ENCODE peak calls at places on chromosomes 7 and 10, in nine cellular contexts. One of them, this sample, is unnamed.

GRCh38 chr10:42574336-42574735 is 64.0 kb downstream of the ZNF33B start:
- DNase-seq in progenitor cell of endocrine pancreas: no peak
- DNase-seq in activated T-cell treated with anti-CD3 and anti-CD28 coated beads, Interleukin-2, amount 50 U/mL, for 24 hours: no peak
- DNase-seq in anterior cingulate cortex: no peak
- DNase-seq in upper lobe of right lung: no peak
- DNase-seq in natural killer cell treated with Interleukin-12 subunit alpha and Interleukin-12 subunit beta and Interleukin-15 and Interleukin-18, amount 100 ng/mL, for 72 hours: no peak
- DNase-seq in WTC11: no peak
- DNase-seq in amniotic epithelial cell: no peak
- DNase-seq in foreskin melanocyte: no peak
- DNase-seq in this sample: no peak

GRCh38 chr7:436367-437128 is 83.1 kb downstream of the PDGFA start:
- DNase-seq in progenitor cell of endocrine pancreas: no peak
- DNase-seq in amniotic epithelial cell: no peak
- DNase-seq in natural killer cell treated with Interleukin-12 subunit alpha and Interleukin-12 subunit beta and Interleukin-15 and Interleukin-18, amount 100 ng/mL, for 72 hours: no peak
- DNase-seq in upper lobe of right lung: no peak
- DNase-seq in anterior cingulate cortex: no peak
- DNase-seq in WTC11: no peak
- DNase-seq in foreskin melanocyte: no peak
- DNase-seq in activated T-cell treated with anti-CD3 and anti-CD28 coated beads, Interleukin-2, amount 50 U/mL, for 24 hours: no peak
- DNase-seq in this sample: no peak

GRCh38 chr7:40243076-40243475 is 108.3 kb downstream of the SUGCT start:
- DNase-seq in upper lobe of right lung: no peak
- DNase-seq in natural killer cell treated with Interleukin-12 subunit alpha and Interleukin-12 subunit beta and Interleukin-15 and Interleukin-18, amount 100 ng/mL, for 72 hours: no peak
- DNase-seq in amniotic epithelial cell: no peak
- DNase-seq in anterior cingulate cortex: no peak
- DNase-seq in progenitor cell of endocrine pancreas: no peak
- DNase-seq in activated T-cell treated with anti-CD3 and anti-CD28 coated beads, Interleukin-2, amount 50 U/mL, for 24 hours: no peak
- DNase-seq in foreskin melanocyte: no peak
- DNase-seq in WTC11: no peak
- DNase-seq in this sample: no peak

GRCh38 chr10:102451105-102451969 is at the start of gene C10orf95:
- DNase-seq in amniotic epithelial cell: no peak
- DNase-seq in upper lobe of right lung: peak
- DNase-seq in anterior cingulate cortex: no peak
- DNase-seq in foreskin melanocyte: no peak
- DNase-seq in progenitor cell of endocrine pancreas: no peak
- DNase-seq in WTC11: peak
- DNase-seq in natural killer cell treated with Interleukin-12 subunit alpha and Interleukin-12 subunit beta and Interleukin-15 and Interleukin-18, amount 100 ng/mL, for 72 hours: no peak
- DNase-seq in activated T-cell treated with anti-CD3 and anti-CD28 coated beads, Interleukin-2, amount 50 U/mL, for 24 hours: no peak
- DNase-seq in this sample: no peak

GRCh38 chr7:147833981-147834380 is 756.6 kb upstream of the C7orf33 start:
- DNase-seq in foreskin melanocyte: no peak
- DNase-seq in progenitor cell of endocrine pancreas: no peak
- DNase-seq in amniotic epithelial cell: no peak
- DNase-seq in anterior cingulate cortex: no peak
- DNase-seq in activated T-cell treated with anti-CD3 and anti-CD28 coated beads, Interleukin-2, amount 50 U/mL, for 24 hours: no peak
- DNase-seq in WTC11: no peak
- DNase-seq in natural killer cell treated with Interleukin-12 subunit alpha and Interleukin-12 subunit beta and Interleukin-15 and Interleukin-18, amount 100 ng/mL, for 72 hours: no peak
- DNase-seq in upper lobe of right lung: no peak
- DNase-seq in this sample: no peak

GRCh38 chr10:103542764-103543616 is 49.5 kb downstream of the NEURL1 start:
- DNase-seq in progenitor cell of endocrine pancreas: no peak
- DNase-seq in upper lobe of right lung: peak
- DNase-seq in natural killer cell treated with Interleukin-12 subunit alpha and Interleukin-12 subunit beta and Interleukin-15 and Interleukin-18, amount 100 ng/mL, for 72 hours: peak
- DNase-seq in WTC11: peak
- DNase-seq in anterior cingulate cortex: peak
- DNase-seq in foreskin melanocyte: peak
- DNase-seq in amniotic epithelial cell: peak
- DNase-seq in activated T-cell treated with anti-CD3 and anti-CD28 coated beads, Interleukin-2, amount 50 U/mL, for 24 hours: peak
- DNase-seq in this sample: peak

GRCh38 chr7:28980504-28981281 is 22.6 kb upstream of the TRIL start:
- DNase-seq in upper lobe of right lung: no peak
- DNase-seq in amniotic epithelial cell: peak
- DNase-seq in foreskin melanocyte: no peak
- DNase-seq in WTC11: no peak
- DNase-seq in natural killer cell treated with Interleukin-12 subunit alpha and Interleukin-12 subunit beta and Interleukin-15 and Interleukin-18, amount 100 ng/mL, for 72 hours: no peak
- DNase-seq in anterior cingulate cortex: peak
- DNase-seq in progenitor cell of endocrine pancreas: no peak
- DNase-seq in activated T-cell treated with anti-CD3 and anti-CD28 coated beads, Interleukin-2, amount 50 U/mL, for 24 hours: no peak
- DNase-seq in this sample: no peak

GRCh38 chr7:150340024-150340749 is 1.2 kb downstream of the RARRES2 start:
- DNase-seq in WTC11: peak
- DNase-seq in amniotic epithelial cell: peak
- DNase-seq in foreskin melanocyte: no peak
- DNase-seq in anterior cingulate cortex: no peak
- DNase-seq in natural killer cell treated with Interleukin-12 subunit alpha and Interleukin-12 subunit beta and Interleukin-15 and Interleukin-18, amount 100 ng/mL, for 72 hours: no peak
- DNase-seq in progenitor cell of endocrine pancreas: peak
- DNase-seq in upper lobe of right lung: no peak
- DNase-seq in activated T-cell treated with anti-CD3 and anti-CD28 coated beads, Interleukin-2, amount 50 U/mL, for 24 hours: no peak
- DNase-seq in this sample: peak

GRCh38 chr7:13641699-13642098 is 347.8 kb downstream of the ETV1 start:
- DNase-seq in activated T-cell treated with anti-CD3 and anti-CD28 coated beads, Interleukin-2, amount 50 U/mL, for 24 hours: no peak
- DNase-seq in anterior cingulate cortex: no peak
- DNase-seq in natural killer cell treated with Interleukin-12 subunit alpha and Interleukin-12 subunit beta and Interleukin-15 and Interleukin-18, amount 100 ng/mL, for 72 hours: no peak
- DNase-seq in WTC11: no peak
- DNase-seq in progenitor cell of endocrine pancreas: no peak
- DNase-seq in upper lobe of right lung: no peak
- DNase-seq in foreskin melanocyte: no peak
- DNase-seq in amniotic epithelial cell: peak
- DNase-seq in this sample: peak